ENCODE peak calls at places on chromosomes 16 and 17, in four cellular contexts. One of them, this sample, is unnamed.

GRCh38 chr17:81397314-81398169 is 2.3 kb downstream of the BAHCC1 start:
- DNase-seq in NT2/D1: no peak
- DNase-seq in progenitor cell of endocrine pancreas: peak
- DNase-seq in A549: peak
- DNase-seq in this sample: no peak

GRCh38 chr17:63986842-63987615 is 11.1 kb upstream of the PRR29 start:
- DNase-seq in NT2/D1: no peak
- DNase-seq in progenitor cell of endocrine pancreas: no peak
- DNase-seq in A549: no peak
- DNase-seq in this sample: no peak

GRCh38 chr17:30318190-30318589 is 15.7 kb downstream of the TMIGD1 start:
- DNase-seq in NT2/D1: no peak
- DNase-seq in progenitor cell of endocrine pancreas: no peak
- DNase-seq in A549: no peak
- DNase-seq in this sample: no peak

GRCh38 chr17:38982858-38983746 is 15.9 kb upstream of the FBXO47 start:
- DNase-seq in NT2/D1: peak
- DNase-seq in progenitor cell of endocrine pancreas: no peak
- DNase-seq in A549: peak
- DNase-seq in this sample: no peak

GRCh38 chr16:54359086-54359485 is 72.5 kb upstream of the IRX3 start:
- DNase-seq in NT2/D1: no peak
- DNase-seq in progenitor cell of endocrine pancreas: no peak
- DNase-seq in A549: no peak
- DNase-seq in this sample: no peak

GRCh38 chr16:20933589-20933988 is 33.0 kb downstream of the LYRM1 start:
- DNase-seq in NT2/D1: no peak
- DNase-seq in progenitor cell of endocrine pancreas: no peak
- DNase-seq in A549: no peak
- DNase-seq in this sample: no peak

GRCh38 chr16:49800876-49801275 is 55.0 kb downstream of the ZNF423 start:
- DNase-seq in NT2/D1: no peak
- DNase-seq in progenitor cell of endocrine pancreas: no peak
- DNase-seq in A549: no peak
- DNase-seq in this sample: no peak

GRCh38 chr17:18224428-18225120 is 861 bp upstream of the LLGL1 start:
- DNase-seq in NT2/D1: peak
- DNase-seq in progenitor cell of endocrine pancreas: no peak
- DNase-seq in A549: no peak
- DNase-seq in this sample: peak

GRCh38 chr17:1714980-1715802 is 5.0 kb upstream of the TLCD2 start:
- DNase-seq in NT2/D1: no peak
- DNase-seq in progenitor cell of endocrine pancreas: peak
- DNase-seq in A549: peak
- DNase-seq in this sample: no peak

GRCh38 chr16:84667600-84668309 is 19.4 kb downstream of the KLHL36 start:
- DNase-seq in NT2/D1: no peak
- DNase-seq in progenitor cell of endocrine pancreas: no peak
- DNase-seq in A549: no peak
- DNase-seq in this sample: no peak

GRCh38 chr17:40605301-40605700 is 40.0 kb upstream of the CCR7 start:
- DNase-seq in NT2/D1: no peak
- DNase-seq in progenitor cell of endocrine pancreas: no peak
- DNase-seq in A549: no peak
- DNase-seq in this sample: no peak

GRCh38 chr16:57032931-57033330 is 43.6 kb downstream of the NLRC5 start:
- DNase-seq in NT2/D1: no peak
- DNase-seq in progenitor cell of endocrine pancreas: no peak
- DNase-seq in A549: no peak
- DNase-seq in this sample: no peak

GRCh38 chr17:21378553-21378952 is 2.4 kb downstream of the KCNJ12 start:
- DNase-seq in NT2/D1: no peak
- DNase-seq in progenitor cell of endocrine pancreas: no peak
- DNase-seq in A549: no peak
- DNase-seq in this sample: no peak

GRCh38 chr16:49116873-49117272 is 164.8 kb downstream of the CBLN1 start:
- DNase-seq in NT2/D1: no peak
- DNase-seq in progenitor cell of endocrine pancreas: no peak
- DNase-seq in A549: no peak
- DNase-seq in this sample: no peak

GRCh38 chr17:27180322-27180721 is 113.6 kb upstream of the WSB1 start:
- DNase-seq in NT2/D1: no peak
- DNase-seq in progenitor cell of endocrine pancreas: no peak
- DNase-seq in A549: no peak
- DNase-seq in this sample: no peak

GRCh38 chr17:20091161-20092029 is 82.2 kb downstream of the SPECC1 start:
- DNase-seq in NT2/D1: no peak
- DNase-seq in progenitor cell of endocrine pancreas: no peak
- DNase-seq in A549: no peak
- DNase-seq in this sample: no peak

GRCh38 chr17:9421525-9421924 is 154.1 kb downstream of the STX8 start:
- DNase-seq in NT2/D1: no peak
- DNase-seq in progenitor cell of endocrine pancreas: no peak
- DNase-seq in A549: no peak
- DNase-seq in this sample: no peak

GRCh38 chr17:47987240-47987835 is 16.4 kb downstream of the CDK5RAP3 start:
- DNase-seq in NT2/D1: no peak
- DNase-seq in progenitor cell of endocrine pancreas: no peak
- DNase-seq in A549: no peak
- DNase-seq in this sample: no peak

GRCh38 chr17:44122825-44123355 is 551 bp downstream of the HDAC5 start:
- DNase-seq in NT2/D1: no peak
- DNase-seq in progenitor cell of endocrine pancreas: no peak
- DNase-seq in A549: no peak
- DNase-seq in this sample: no peak

This sample was measured in iPS DF 19.7.